ENCODE peak calls at places on chromosomes 12 and 14, in nine cellular contexts. O is colonic mucosa, R is IMR-90, Y is K562, I is progenitor cell of endocrine pancreas, H is psoas muscle, Z is cardiac muscle cell, A is heart left ventricle, X is right lobe of liver. T is an unnamed sample.

GRCh38 chr14:94051115-94051514 is 25.0 kb downstream of the OTUB2 start:
- DNase-seq in O (peak; percentile 54), R (peak; percentile 42), Y (no peak), I (no peak), H (no peak), Z (peak; percentile 65), A (peak; percentile 49), X (peak; percentile 35), T (peak; percentile 31)

GRCh38 chr14:102089621-102090343 is 2.9 kb upstream of the HSP90AA1 start:
- DNase-seq in O (no peak), R (no peak), Y (no peak), I (no peak), H (no peak), Z (no peak), A (no peak), X (peak; percentile 45), T (no peak)

GRCh38 chr12:1324900-1325299 is 269.5 kb downstream of the FBXL14 start:
- DNase-seq in O (no peak), R (no peak), Y (no peak), I (no peak), H (no peak), Z (no peak), A (no peak), X (no peak), T (no peak)

GRCh38 chr12:110266980-110267620 is 13.9 kb upstream of the ATP2A2 start:
- DNase-seq in O (no peak), R (peak; percentile 74), Y (no peak), I (no peak), H (no peak), Z (peak; percentile 64), A (peak; percentile 86), X (no peak), T (peak; percentile 42)

GRCh38 chr12:8709124-8709830 is 11.5 kb downstream of the RIMKLB start:
- DNase-seq in O (peak; percentile 31), R (no peak), Y (no peak), I (no peak), H (no peak), Z (no peak), A (peak; percentile 31), X (no peak), T (peak; percentile 39)

GRCh38 chr14:95943699-95944098 is 67.1 kb downstream of the TUNAR start:
- DNase-seq in O (no peak), R (no peak), Y (no peak), I (no peak), H (no peak), Z (no peak), A (no peak), X (no peak), T (no peak)

GRCh38 chr14:64502476-64503183 is 1.0 kb downstream of the ZBTB25 start:
- DNase-seq in O (peak; percentile 56), R (peak; percentile 16), Y (no peak), I (no peak), H (no peak), Z (peak; percentile 24), A (no peak), X (peak; percentile 51), T (peak; percentile 78)

GRCh38 chr12:102616692-102617091 is 136.3 kb upstream of the IGF1 start:
- DNase-seq in O (no peak), R (no peak), Y (no peak), I (no peak), H (no peak), Z (no peak), A (no peak), X (no peak), T (no peak)

GRCh38 chr14:32933943-32934890 is 4.5 kb upstream of the NPAS3 start:
- DNase-seq in O (no peak), R (no peak), Y (no peak), I (peak; percentile 29), H (peak; percentile 50), Z (peak; percentile 70), A (peak; percentile 18), X (no peak), T (no peak)

GRCh38 chr14:26841920-26842741 is 244.3 kb upstream of the NOVA1 start:
- DNase-seq in O (peak; percentile 45), R (peak; percentile 60), Y (no peak), I (no peak), H (peak; percentile 52), Z (peak; percentile 8), A (peak; percentile 38), X (peak; percentile 56), T (peak; percentile 98)

GRCh38 chr12:129538137-129538536 is 365.7 kb downstream of the TMEM132D start:
- DNase-seq in O (no peak), R (no peak), Y (no peak), I (no peak), H (no peak), Z (no peak), A (no peak), X (no peak), T (no peak)

GRCh38 chr14:103091041-103091882 is 3.3 kb upstream of the EXOC3L4 start:
- DNase-seq in O (peak; percentile 82), R (peak; percentile 47), Y (peak; percentile 94), I (peak; percentile 74), H (peak; percentile 74), Z (peak; percentile 73), A (no peak), X (peak; percentile 82), T (no peak)

GRCh38 chr12:86719381-86719780 is 463.2 kb upstream of the MGAT4C start:
- DNase-seq in O (no peak), R (peak; percentile 67), Y (no peak), I (no peak), H (no peak), Z (no peak), A (no peak), X (no peak), T (peak; percentile 90)

GRCh38 chr12:32917094-32917611 is 20.6 kb upstream of the PKP2 start:
- DNase-seq in O (no peak), R (no peak), Y (no peak), I (no peak), H (no peak), Z (no peak), A (no peak), X (no peak), T (peak; percentile 81)

GRCh38 chr12:121791671-121792496 is 1.6 kb downstream of the RHOF start:
- DNase-seq in O (peak; percentile 63), R (no peak), Y (no peak), I (no peak), H (peak; percentile 47), Z (no peak), A (no peak), X (no peak), T (no peak)

DNA sequence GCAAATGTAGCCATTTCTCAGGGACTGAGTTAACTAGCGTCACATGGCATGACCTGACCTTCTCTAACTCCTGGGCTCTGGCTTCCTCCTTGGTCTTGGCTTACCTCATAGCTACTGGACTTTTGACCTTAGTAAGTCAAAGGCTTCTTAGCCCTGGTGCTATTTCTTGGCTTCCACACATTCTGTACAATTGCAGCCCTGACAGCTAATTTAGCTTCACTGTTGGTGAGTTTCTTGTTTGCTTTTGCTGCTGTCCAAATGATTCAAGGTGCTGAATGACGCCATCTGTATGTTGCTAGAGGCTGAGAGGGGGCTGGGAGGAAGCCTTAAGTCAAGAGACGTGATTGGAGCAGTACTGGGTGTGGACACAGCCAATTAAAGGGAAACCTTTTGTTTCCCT is 202.7 kb downstream of the PRKD1 start:
- DNase-seq in O (no peak), R (peak; percentile 63), Y (no peak), I (peak; percentile 14), H (no peak), Z (peak; percentile 76), A (no peak), X (no peak), T (peak; percentile 43)
- TF ChIP-seq CTCF in O (no peak), R (no peak), Y (no peak), I (no peak), H (no peak), Z (no peak), A (no peak), X (no peak), T (no peak)

GRCh38 chr12:47549258-47549657 is 156.6 kb downstream of the RPAP3 start:
- DNase-seq in O (no peak), R (no peak), Y (no peak), I (no peak), H (no peak), Z (no peak), A (no peak), X (no peak), T (peak; percentile 55)

GRCh38 chr12:47551426-47551851 is 154.4 kb downstream of the RPAP3 start:
- DNase-seq in O (no peak), R (peak; percentile 23), Y (no peak), I (no peak), H (no peak), Z (no peak), A (peak; percentile 23), X (no peak), T (peak; percentile 64)

GRCh38 chr12:47545938-47546609 is 159.8 kb downstream of the RPAP3 start:
- DNase-seq in O (no peak), R (no peak), Y (no peak), I (no peak), H (no peak), Z (no peak), A (no peak), X (no peak), T (no peak)

GRCh38 chr12:47547077-47547476 is 158.8 kb downstream of the RPAP3 start:
- DNase-seq in O (no peak), R (peak; percentile 69), Y (no peak), I (no peak), H (no peak), Z (no peak), A (no peak), X (no peak), T (peak; percentile 66)
- TF ChIP-seq CTCF in O (no peak), R (peak; percentile 69), Y (peak; percentile 52), I (peak; percentile 26), H (no peak), Z (peak; percentile 54), A (no peak), X (no peak), T (peak; percentile 45)

GRCh38 chr12:105083551-105084105 is 630 bp downstream of the ALDH1L2 start:
- DNase-seq in O (peak; percentile 30), R (peak; percentile 77), Y (no peak), I (no peak), H (peak; percentile 78), Z (peak; percentile 19), A (peak; percentile 33), X (no peak), T (peak; percentile 22)

GRCh38 chr12:105084251-105085250 is at the start of gene ALDH1L2:
- DNase-seq in O (peak; percentile 88), R (peak; percentile 87), Y (peak; percentile 86), I (peak; percentile 59), H (peak; percentile 91), Z (peak; percentile 77), A (peak; percentile 82), X (peak; percentile 63), T (peak; percentile 68)

GRCh38 chr12:105083041-105083440 is 1.2 kb downstream of the ALDH1L2 start:
- DNase-seq in O (no peak), R (no peak), Y (no peak), I (no peak), H (no peak), Z (no peak), A (no peak), X (no peak), T (no peak)

GRCh38 chr12:105089817-105090216 is 5.6 kb upstream of the ALDH1L2 start:
- DNase-seq in O (no peak), R (no peak), Y (no peak), I (no peak), H (no peak), Z (no peak), A (no peak), X (no peak), T (no peak)

GRCh38 chr12:105085537-105085936 is 1.3 kb upstream of the ALDH1L2 start:
- DNase-seq in O (no peak), R (no peak), Y (no peak), I (no peak), H (no peak), Z (no peak), A (no peak), X (no peak), T (no peak)
- TF ChIP-seq CTCF in O (no peak), R (no peak), Y (no peak), I (no peak), H (no peak), Z (no peak), A (no peak), X (no peak), T (no peak)

GRCh38 chr14:30915596-30915995 is 41.2 kb downstream of the COCH start:
- DNase-seq in O (no peak), R (no peak), Y (no peak), I (no peak), H (no peak), Z (no peak), A (no peak), X (no peak), T (no peak)
- TF ChIP-seq CTCF in O (no peak), R (no peak), Y (no peak), I (no peak), H (no peak), Z (no peak), A (no peak), X (no peak), T (no peak)